ENCODE peak calls at places on chromosomes 11 and 22, in eight cellular contexts. I, L, F, D, B, S, H and Y are unnamed samples.

GRCh38 chr11:91653091-91653754 is 571.4 kb upstream of the FAT3 start:
- DNase-seq in B (no peak), F (no peak), S (no peak), L (no peak), H (no peak), I (no peak), D (no peak), Y (no peak)

GRCh38 chr11:26599421-26599820 is 27.4 kb upstream of the MUC15 start:
- DNase-seq in B (peak), L (no peak), H (peak), S (no peak), F (no peak), D (no peak), I (no peak), Y (no peak)

GRCh38 chr11:92627615-92628201 is 341.7 kb upstream of the MTNR1B start:
- DNase-seq in L (peak), B (no peak), D (no peak), S (no peak), H (no peak), I (no peak), F (no peak), Y (no peak)

GRCh38 chr11:35588627-35589026 is 29.6 kb upstream of the FJX1 start:
- DNase-seq in B (peak), S (no peak), D (no peak), H (no peak), L (no peak), I (no peak), F (no peak), Y (no peak)

GRCh38 chr11:32838505-32839274 is 9.0 kb downstream of the PRRG4 start:
- DNase-seq in L (peak), S (no peak), I (no peak), B (peak), F (no peak), D (no peak), H (peak), Y (peak)

GRCh38 chr11:90197377-90197776 is 25.5 kb downstream of the CHORDC1 start:
- DNase-seq in B (no peak), I (no peak), S (no peak), H (no peak), D (no peak), L (no peak), F (no peak), Y (no peak)

GRCh38 chr11:29985248-29985647 is 31.6 kb downstream of the KCNA4 start:
- DNase-seq in I (no peak), L (no peak), F (no peak), H (no peak), D (no peak), B (no peak), S (no peak), Y (no peak)

GRCh38 chr22:41947181-41948080 is 479 bp upstream of the CENPM start:
- DNase-seq in F (no peak), I (no peak), B (no peak), L (no peak), H (no peak), D (no peak), S (peak), Y (no peak)